ENCODE peak calls at places on chromosome 9, in four cellular contexts. Y is HCT116, Q is cardiac muscle cell, Z is upper lobe of right lung. I is an unnamed sample. For H3K27me3 and H3K4me1, the result is how much of the 10 kb centered on the place peaks cover.

GRCh38 chr9:133264235-133264764 is 10.7 kb downstream of the ABO start:
- DNase-seq in Z (no peak), Q (no peak), Y (no peak), I (no peak)

GRCh38 chr9:36976371-36977030 is 57.6 kb downstream of the PAX5 start:
- DNase-seq in Q (no peak), Y (no peak), Z (peak), I (no peak)

GRCh38 chr9:91192379-91192775 is 169.3 kb downstream of the AUH start:
- DNase-seq in Y (no peak), Z (no peak), Q (peak), I (no peak)

GRCh38 chr9:96674914-96675538 is 19.9 kb upstream of the PRXL2C start:
- DNase-seq in Z (no peak), Y (peak), Q (no peak), I (no peak)

GRCh38 chr9:133862585-133863041 is 124.5 kb upstream of the SARDH start:
- DNase-seq in Y (no peak), Q (no peak), Z (no peak), I (no peak)

GRCh38 chr9:91004992-91005391 is 203.4 kb downstream of the SYK start:
- DNase-seq in Y (no peak), Z (no peak), Q (no peak), I (no peak)

GRCh38 chr9:37529111-37529510 is 43.4 kb downstream of the POLR1E start:
- DNase-seq in Q (no peak), Z (no peak), Y (no peak), I (peak)

GRCh38 chr9:91047993-91048607 is 246.5 kb downstream of the SYK start:
- DNase-seq in Y (no peak), Z (no peak), Q (no peak), I (no peak)

GRCh38 chr9:26296910-26297309 is 595.7 kb downstream of the CAAP1 start:
- DNase-seq in Q (no peak), Z (no peak), Y (no peak), I (no peak)

GRCh38 chr9:135344523-135344901 is 135.1 kb upstream of the PPP1R26 start:
- DNase-seq in Q (no peak), Z (no peak), Y (no peak), I (no peak)

GRCh38 chr9:135345775-135346433 is 133.7 kb upstream of the PPP1R26 start:
- DNase-seq in Q (no peak), Y (no peak), Z (no peak), I (no peak)

GRCh38 chr9:135346438-135347050 is 133.0 kb upstream of the PPP1R26 start:
- DNase-seq in Y (no peak), Z (no peak), Q (no peak), I (no peak)

GRCh38 chr9:135343733-135344522 is 135.7 kb upstream of the PPP1R26 start:
- DNase-seq in Y (peak), Z (peak), Q (peak), I (no peak)

DNA sequence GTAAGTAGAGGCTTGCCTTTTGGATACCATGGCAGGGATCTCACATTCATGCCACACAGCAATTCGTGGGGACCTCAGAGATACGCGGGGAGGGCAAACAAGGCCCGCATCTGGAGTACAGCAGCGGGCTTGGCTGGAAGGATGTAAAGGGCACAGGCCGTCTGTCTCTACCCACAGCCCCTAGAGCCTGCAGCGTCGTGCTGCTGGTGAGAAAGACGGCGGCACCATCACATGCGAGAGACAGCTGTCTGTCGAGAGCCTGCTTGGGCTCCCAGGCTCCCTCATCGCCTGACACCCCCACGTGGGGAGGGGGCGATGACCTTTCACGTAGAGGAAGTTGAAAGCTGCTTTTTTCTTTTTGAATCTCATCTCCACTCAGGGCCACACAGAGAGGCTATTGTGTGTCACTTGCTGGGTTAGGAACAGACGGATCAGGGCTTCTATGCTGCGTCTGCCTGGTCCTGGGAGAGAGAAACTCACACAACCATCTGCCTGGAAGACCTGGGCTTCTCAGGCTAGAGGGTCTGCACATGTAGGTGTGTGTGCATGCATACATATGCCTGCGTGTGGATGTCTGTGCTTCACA is 134.6 kb upstream of the PPP1R26 start:
- DNase-seq in Q (no peak), Y (no peak), Z (no peak), I (no peak)
- H3K27me3 ChIP-seq in Q (under half), Y (under half), Z (under half), I (under half)

DNA sequence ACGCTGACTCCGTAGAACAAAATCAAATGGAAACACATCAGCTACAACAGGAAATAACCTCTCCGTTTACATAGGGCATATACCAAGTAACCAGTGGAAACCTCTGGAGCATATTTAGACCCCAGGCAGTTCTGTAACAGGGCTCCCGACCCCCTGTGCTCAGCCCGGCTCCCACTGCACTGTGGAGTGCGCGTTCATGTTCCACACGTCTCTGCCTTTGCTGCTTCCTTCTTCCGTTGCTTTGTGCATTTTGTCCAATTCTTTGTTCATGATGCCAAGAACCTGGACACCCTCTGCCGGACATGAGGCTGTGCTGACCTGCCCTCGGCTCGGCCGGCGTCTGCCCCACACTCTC is 5.9 kb upstream of the AGPAT2 start:
- DNase-seq in Y (no peak), Z (no peak), Q (no peak), I (no peak)
- H3K4me1 ChIP-seq in Y (half or more), Z (under half), Q (under half), I (under half)

DNA sequence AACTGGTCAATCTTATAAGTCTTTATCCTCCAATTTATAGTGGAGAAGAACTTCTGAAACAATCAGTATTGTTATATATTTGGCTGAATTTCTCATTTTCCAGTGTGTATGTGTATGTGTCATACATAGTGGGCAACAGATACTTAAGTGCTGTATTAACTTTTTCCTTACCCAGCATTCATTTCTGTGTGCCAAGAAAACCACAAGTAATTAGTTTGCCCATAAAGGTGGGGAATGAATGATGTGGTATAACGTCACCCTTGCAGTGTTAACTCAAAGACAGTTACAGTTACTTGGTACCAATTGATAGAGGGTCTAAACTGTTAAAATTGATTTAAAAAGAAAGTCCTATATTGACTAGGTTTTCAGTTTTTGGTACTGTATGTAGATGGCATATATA is 2.0 kb downstream of the OGN start:
- DNase-seq in Z (no peak), Y (no peak), Q (no peak), I (no peak)
- H3K4me3 ChIP-seq in Z (peak), Y (no peak), Q (no peak), I (no peak)

GRCh38 chr9:119370816-119371215 is 1.6 kb upstream of the BRINP1 start:
- DNase-seq in Y (no peak), Q (peak), Z (peak), I (no peak)
- H3K27me3 ChIP-seq in Y (under half), Q (under half), Z (under half), I (under half)

GRCh38 chr9:136900988-136901515 is 14.7 kb downstream of the TRAF2 start:
- DNase-seq in Y (no peak), Q (no peak), Z (peak), I (no peak)

GRCh38 chr9:136898483-136899100 is 12.3 kb downstream of the TRAF2 start:
- DNase-seq in Z (no peak), Y (no peak), Q (no peak), I (no peak)

GRCh38 chr9:136900556-136900955 is 14.2 kb downstream of the TRAF2 start:
- DNase-seq in Y (no peak), Q (no peak), Z (no peak), I (no peak)

GRCh38 chr9:136899196-136899595 is 12.9 kb downstream of the TRAF2 start:
- DNase-seq in Z (no peak), Q (no peak), Y (no peak), I (no peak)

GRCh38 chr9:136896027-136896426 is 9.7 kb downstream of the TRAF2 start:
- DNase-seq in Z (no peak), Q (no peak), Y (no peak), I (no peak)
- H3K4me1 ChIP-seq in Z (under half), Q (under half), Y (under half), I (under half)

GRCh38 chr9:131273791-131274673 is 2.3 kb downstream of the FAM78A start:
- DNase-seq in Q (no peak), Z (no peak), Y (no peak), I (no peak)
- H3K4me3 ChIP-seq in Q (peak), Z (peak), Y (no peak), I (peak)

DNA sequence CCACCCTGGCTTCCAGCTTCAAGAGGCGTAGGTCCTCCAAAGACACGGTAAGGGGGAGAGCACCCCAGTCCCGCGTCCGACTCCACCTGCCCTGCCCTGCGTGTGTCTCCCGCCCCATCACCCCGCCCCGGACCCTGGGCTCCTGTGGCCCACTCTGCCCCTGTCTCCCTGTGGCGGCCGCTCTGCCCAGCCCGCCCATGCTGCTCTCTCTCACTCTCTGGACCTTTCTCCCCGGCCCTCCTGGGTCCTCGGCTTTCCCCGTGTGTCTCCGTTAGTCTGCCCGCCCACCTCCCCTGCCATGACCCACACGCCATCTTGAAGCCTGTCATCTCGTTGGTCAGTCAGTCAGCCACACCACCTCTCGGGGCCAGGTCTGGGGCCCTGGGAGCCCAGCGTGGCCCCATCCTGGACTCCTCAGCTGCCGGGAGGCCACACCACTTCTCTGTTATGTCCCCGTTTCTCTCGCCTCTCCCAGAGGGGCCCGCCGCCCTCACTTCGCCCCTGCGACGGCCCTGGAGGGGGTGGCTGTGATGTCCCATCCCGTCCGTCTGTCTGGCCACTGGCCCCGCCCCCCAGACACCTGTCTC is 4.5 kb downstream of the LRRC26 start:
- DNase-seq in Z (no peak), Y (no peak), Q (no peak), I (no peak)
- H3K27me3 ChIP-seq in Z (half or more), Y (under half), Q (half or more), I (under half)

DNA sequence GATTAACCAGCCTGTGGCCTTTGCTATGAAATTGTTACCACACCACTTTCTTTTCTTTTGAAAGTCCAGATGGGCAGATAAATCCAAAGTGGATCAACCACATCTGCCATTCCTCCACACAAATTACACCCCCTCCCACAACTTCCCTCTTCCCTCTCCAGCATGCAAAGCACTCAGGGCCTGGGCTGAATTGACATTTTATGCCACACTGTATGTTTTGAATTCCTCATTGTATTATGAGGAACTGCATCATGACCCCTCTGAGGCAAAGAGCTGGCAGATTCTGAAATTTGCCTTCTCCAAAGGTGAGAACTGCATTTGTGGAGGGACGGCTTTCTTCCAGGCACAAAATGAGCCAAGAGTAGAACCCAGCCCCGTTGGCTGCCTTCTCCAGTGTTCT is 589.3 kb upstream of the KLF4 start:
- DNase-seq in Z (no peak), Q (no peak), Y (no peak), I (no peak)
- H3K4me1 ChIP-seq in Z (under half), Q (under half), Y (under half), I (under half)

GRCh38 chr9:95007470-95007869 is 281.0 kb downstream of the AOPEP start:
- DNase-seq in Z (no peak), Y (no peak), Q (no peak), I (no peak)
- H3K4me3 ChIP-seq in Z (peak), Y (no peak), Q (no peak), I (no peak)

GRCh38 chr9:89686134-89686533 is 81.3 kb downstream of the GADD45G start:
- DNase-seq in Z (no peak), Y (no peak), Q (no peak), I (no peak)
- H3K27me3 ChIP-seq in Z (under half), Y (under half), Q (under half), I (under half)